ENCODE peak calls at places on chromosomes 16 and 17, in ten cellular contexts. K is GM12878, T is stomach, J is spleen, Y is HepG2, G is breast epithelium, I is transverse colon, P is prostate gland, E is HCT116, C is H1. R is an unnamed sample. For H3K9me3, the result is how much of the 10 kb centered on the place peaks cover.

GRCh38 chr17:1107777-1108559 is 71.8 kb downstream of the ABR start:
- DNase-seq in P (no peak), C (no peak), I (peak), Y (no peak), E (no peak), J (peak), K (no peak), G (no peak), T (no peak), R (no peak)

GRCh38 chr16:47065766-47066688 is 77.7 kb downstream of the NETO2 start:
- DNase-seq in K (no peak), T (no peak), P (no peak), C (no peak), Y (no peak), G (no peak), J (peak), E (no peak), I (no peak), R (no peak)

GRCh38 chr16:85752511-85753420 is 1.9 kb upstream of the C16orf74 start:
- DNase-seq in G (peak), I (peak), P (peak), J (no peak), C (no peak), T (peak), Y (peak), E (no peak), K (no peak), R (no peak)

GRCh38 chr17:74270333-74270732 is 3.7 kb upstream of the DNAI2 start:
- DNase-seq in C (no peak), Y (no peak), T (no peak), J (no peak), K (no peak), G (no peak), P (no peak), I (no peak), E (no peak), R (no peak)

GRCh38 chr16:67663877-67664222 is 2.7 kb downstream of the ENKD1 start:
- DNase-seq in P (no peak), Y (no peak), T (no peak), E (no peak), G (no peak), C (no peak), J (no peak), I (no peak), K (no peak), R (no peak)

GRCh38 chr16:19704321-19705130 is 13.5 kb downstream of the KNOP1 start:
- DNase-seq in Y (no peak), T (no peak), J (peak), P (no peak), K (no peak), I (no peak), G (no peak), C (no peak), E (no peak), R (peak)

GRCh38 chr17:50290074-50290702 is 15.9 kb downstream of the TMEM92 start:
- DNase-seq in T (peak), I (peak), P (peak), K (no peak), J (no peak), E (peak), Y (no peak), G (peak), C (no peak), R (peak)

GRCh38 chr17:46930083-46930482 is 7.1 kb downstream of the GOSR2 start:
- DNase-seq in P (no peak), E (no peak), C (no peak), Y (no peak), I (no peak), T (no peak), J (no peak), G (no peak), K (no peak), R (no peak)

GRCh38 chr17:82003411-82004381 is 19.0 kb downstream of the CENPX start:
- DNase-seq in K (no peak), C (no peak), G (peak), Y (peak), P (no peak), E (peak), J (no peak), I (peak), T (no peak), R (peak)

GRCh38 chr17:5181509-5182305 is 10.0 kb downstream of the ZNF594 start:
- DNase-seq in K (no peak), G (no peak), I (no peak), E (no peak), T (no peak), C (no peak), Y (no peak), J (no peak), P (no peak), R (no peak)
- H3K9me3 ChIP-seq in K (half or more), G (half or more), I (half or more), E (half or more), T (half or more), C (half or more), Y (under half), J (half or more), P (under half), R (half or more)

DNA sequence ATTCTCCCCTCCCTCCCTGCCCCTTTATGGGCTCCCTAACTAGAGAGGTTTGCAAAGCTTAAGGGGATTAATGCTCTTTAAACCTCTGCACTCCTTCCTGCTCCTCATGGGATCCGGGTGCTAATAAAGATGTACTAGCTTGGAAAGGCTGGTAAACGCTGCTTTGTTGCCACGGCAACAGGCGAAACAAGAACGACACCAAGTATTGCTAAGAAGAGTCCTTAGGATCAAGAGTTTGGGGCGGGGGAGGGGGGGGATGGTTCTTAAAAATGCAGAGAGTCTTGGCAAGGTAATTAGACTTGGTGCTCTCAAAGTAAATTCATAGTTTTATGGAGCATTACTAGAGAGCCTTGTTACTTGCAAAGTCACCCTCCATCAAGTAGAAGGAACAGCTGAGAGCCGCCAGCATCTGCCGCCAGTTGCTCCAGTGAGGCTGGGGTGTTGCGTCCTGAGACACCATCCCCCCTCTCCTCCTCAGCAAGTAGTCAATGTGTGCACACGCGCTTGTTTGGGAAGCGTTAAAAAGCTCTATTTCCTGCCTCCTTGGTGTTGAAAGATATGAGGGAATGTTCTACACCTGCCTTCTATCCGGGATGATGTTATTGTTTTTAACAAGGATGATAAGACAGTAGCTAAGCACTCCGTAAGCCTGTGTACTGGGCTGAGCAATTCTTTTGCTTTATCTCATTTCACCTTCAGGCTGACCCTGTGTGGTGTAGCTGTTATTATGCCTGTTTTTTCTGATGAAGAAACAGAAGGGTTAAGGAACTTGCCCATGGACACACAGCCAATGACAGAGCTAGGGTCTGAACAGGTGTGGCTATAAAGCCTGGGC is 190.9 kb downstream of the CCDC182 start:
- DNase-seq in C (no peak), E (no peak), I (peak), P (no peak), T (no peak), J (no peak), K (no peak), G (no peak), Y (no peak), R (no peak)
- TF ChIP-seq POLR2AphosphoS5 in C (no peak), E (no peak), I (no peak), P (no peak), T (no peak), J (no peak), K (no peak), G (no peak), Y (no peak), R (no peak)

GRCh38 chr16:30528799-30529457 is 2.6 kb upstream of the ZNF768 start:
- DNase-seq in I (no peak), K (no peak), E (no peak), J (no peak), G (no peak), Y (no peak), C (no peak), P (no peak), T (no peak), R (no peak)
- H3K27ac ChIP-seq in I (no peak), K (no peak), E (no peak), J (no peak), G (peak), Y (peak), C (no peak), P (peak), T (peak), R (peak)

GRCh38 chr16:57146735-57147134 is 39.1 kb downstream of the PSME3IP1 start:
- DNase-seq in T (no peak), G (no peak), I (no peak), P (no peak), C (no peak), J (peak), Y (peak), K (no peak), E (no peak), R (no peak)

GRCh38 chr16:57143125-57143965 is 42.5 kb downstream of the PSME3IP1 start:
- DNase-seq in C (no peak), E (no peak), K (no peak), T (no peak), J (no peak), P (no peak), G (no peak), I (peak), Y (no peak), R (peak)

GRCh38 chr16:57145964-57146647 is 39.7 kb downstream of the PSME3IP1 start:
- DNase-seq in T (no peak), C (no peak), P (no peak), I (no peak), J (peak), K (no peak), G (no peak), E (no peak), Y (no peak), R (peak)

GRCh38 chr16:57144027-57144426 is 41.8 kb downstream of the PSME3IP1 start:
- DNase-seq in Y (no peak), G (no peak), K (no peak), E (no peak), J (no peak), C (no peak), I (no peak), P (no peak), T (no peak), R (no peak)

GRCh38 chr16:57145046-57145963 is 40.5 kb downstream of the PSME3IP1 start:
- DNase-seq in P (no peak), J (peak), C (no peak), T (no peak), K (no peak), G (no peak), Y (no peak), I (no peak), E (no peak), R (peak)
- H3K9me3 ChIP-seq in P (under half), J (under half), C (under half), T (under half), K (under half), G (under half), Y (under half), I (under half), E (under half), R (under half)

GRCh38 chr17:8122391-8122922 is 1.4 kb downstream of the HES7 start:
- DNase-seq in Y (no peak), E (no peak), T (no peak), C (no peak), I (no peak), J (no peak), K (no peak), P (no peak), G (no peak), R (no peak)

GRCh38 chr17:8124350-8125195 is 667 bp upstream of the HES7 start:
- DNase-seq in E (no peak), Y (no peak), K (no peak), T (no peak), P (no peak), J (no peak), I (no peak), G (no peak), C (no peak), R (no peak)

GRCh38 chr17:8122923-8123694 is 797 bp downstream of the HES7 start:
- DNase-seq in Y (no peak), J (no peak), C (no peak), T (no peak), G (no peak), P (no peak), K (no peak), E (no peak), I (no peak), R (peak)

GRCh38 chr17:8125196-8125946 is 1.5 kb upstream of the HES7 start:
- DNase-seq in K (peak), P (peak), C (no peak), I (peak), E (peak), T (peak), Y (peak), G (peak), J (peak), R (peak)

DNA sequence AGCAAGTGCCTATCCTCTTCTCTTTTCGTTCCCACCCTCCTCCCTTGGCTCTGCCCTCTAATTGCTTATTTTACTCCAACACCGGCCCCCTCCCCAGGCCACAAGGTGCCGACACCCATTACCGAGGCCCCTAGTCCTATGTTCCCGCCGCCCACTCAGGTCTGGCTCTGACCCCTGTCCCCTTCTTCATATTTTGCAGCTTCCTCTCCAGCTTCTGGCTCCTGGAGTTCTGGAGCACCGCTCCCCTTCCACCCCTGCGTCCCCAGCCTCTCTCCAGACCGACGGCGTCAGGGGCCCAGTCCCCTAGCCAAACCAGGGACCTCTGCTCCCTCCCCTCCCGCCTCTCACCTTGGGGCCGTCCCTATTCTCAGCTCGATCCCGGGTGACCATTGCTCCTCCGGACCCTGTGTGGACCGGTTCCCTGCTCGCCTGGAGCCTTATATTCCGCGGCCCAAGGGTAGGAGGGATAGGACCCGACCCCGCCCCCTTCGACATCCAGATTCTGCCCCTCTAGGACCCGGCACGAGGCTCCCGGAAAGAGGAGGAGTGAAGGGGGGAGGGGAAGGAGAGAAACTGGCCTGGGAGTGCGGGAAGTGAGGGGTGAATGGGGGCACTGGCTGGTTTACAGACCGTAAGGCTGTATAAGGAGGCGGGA is at the start of gene HES7:
- DNase-seq in I (no peak), G (no peak), Y (no peak), J (no peak), P (no peak), C (no peak), E (no peak), T (no peak), K (no peak), R (no peak)
- TF ChIP-seq POLR2AphosphoS5 in I (no peak), G (no peak), Y (no peak), J (no peak), P (no peak), C (no peak), E (no peak), T (no peak), K (no peak), R (no peak)

GRCh38 chr17:68790481-68790880 is 164.7 kb downstream of the ABCA8 start:
- DNase-seq in C (no peak), I (no peak), Y (no peak), K (no peak), G (no peak), T (no peak), E (no peak), P (no peak), J (no peak), R (no peak)

GRCh38 chr17:68792873-68793272 is 162.3 kb downstream of the ABCA8 start:
- DNase-seq in I (no peak), G (no peak), C (no peak), T (no peak), E (no peak), Y (no peak), J (no peak), K (no peak), P (no peak), R (no peak)

GRCh38 chr17:68790931-68791330 is 164.3 kb downstream of the ABCA8 start:
- DNase-seq in Y (no peak), P (no peak), J (no peak), K (no peak), G (no peak), I (no peak), C (no peak), E (no peak), T (no peak), R (no peak)

GRCh38 chr17:68792042-68792685 is 163.0 kb downstream of the ABCA8 start:
- DNase-seq in E (no peak), K (no peak), Y (no peak), P (no peak), T (no peak), C (no peak), I (no peak), G (no peak), J (no peak), R (no peak)

DNA sequence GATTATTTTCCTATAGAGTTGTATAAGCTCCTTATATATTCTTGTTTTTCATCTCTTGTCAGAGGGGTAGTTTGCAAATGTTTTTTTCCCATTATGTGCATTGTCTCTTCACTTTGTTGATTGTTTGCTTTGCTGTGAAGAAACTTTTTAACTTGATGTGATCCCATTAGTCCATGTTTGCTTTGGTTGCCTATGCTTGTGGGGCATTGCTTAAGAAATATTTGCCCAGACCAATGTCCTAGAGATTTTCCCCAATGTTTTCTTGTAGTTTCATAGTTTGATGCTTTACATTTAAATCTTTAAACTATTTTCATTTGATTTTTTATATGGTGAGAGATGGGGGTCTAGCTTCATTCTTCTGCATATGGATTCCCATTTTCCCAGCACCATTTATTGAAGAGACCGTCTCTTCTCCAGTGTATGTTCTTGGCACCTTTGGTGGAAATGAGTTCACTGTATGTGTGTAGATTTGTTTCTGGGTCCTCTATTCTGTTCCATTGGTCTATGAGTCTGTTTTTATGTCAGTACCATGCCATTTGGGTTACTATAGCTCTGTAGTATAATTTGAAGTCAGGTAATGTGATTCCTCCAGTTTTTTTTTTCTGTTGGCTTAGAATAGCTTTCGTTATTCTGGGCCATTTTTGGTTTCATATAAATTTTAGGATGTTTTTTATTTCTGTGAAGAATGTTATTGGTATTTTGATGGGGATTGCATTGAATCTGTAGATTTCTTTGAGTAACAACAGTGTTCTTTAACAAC is 165.8 kb downstream of the ABCA8 start:
- DNase-seq in K (no peak), E (no peak), T (no peak), C (no peak), Y (peak), P (no peak), I (no peak), J (no peak), G (no peak), R (no peak)
- H3K27ac ChIP-seq in K (no peak), E (no peak), T (no peak), C (no peak), Y (peak), P (no peak), I (no peak), J (peak), G (no peak), R (no peak)

GRCh38 chr16:35207059-35207999 is 1747.9 kb downstream of the TP53TG3F start:
- DNase-seq in Y (no peak), P (no peak), C (no peak), G (no peak), K (no peak), J (peak), E (no peak), T (no peak), I (no peak), R (no peak)
- H3K9me3 ChIP-seq in Y (half or more), P (under half), C (half or more), G (under half), K (under half), J (under half), E (under half), T (under half), I (under half), R (under half)

GRCh38 chr17:39513256-39513655 is 52.0 kb downstream of the CDK12 start:
- DNase-seq in C (no peak), E (no peak), G (no peak), T (no peak), P (no peak), Y (no peak), J (no peak), I (no peak), K (no peak), R (no peak)

GRCh38 chr17:39517224-39517623 is 55.9 kb downstream of the CDK12 start:
- DNase-seq in C (no peak), P (no peak), J (no peak), I (no peak), G (no peak), Y (no peak), T (no peak), E (no peak), K (no peak), R (no peak)

GRCh38 chr17:39508987-39509386 is 47.7 kb downstream of the CDK12 start:
- DNase-seq in Y (no peak), I (no peak), T (no peak), P (no peak), K (no peak), E (no peak), G (no peak), C (no peak), J (no peak), R (no peak)

DNA sequence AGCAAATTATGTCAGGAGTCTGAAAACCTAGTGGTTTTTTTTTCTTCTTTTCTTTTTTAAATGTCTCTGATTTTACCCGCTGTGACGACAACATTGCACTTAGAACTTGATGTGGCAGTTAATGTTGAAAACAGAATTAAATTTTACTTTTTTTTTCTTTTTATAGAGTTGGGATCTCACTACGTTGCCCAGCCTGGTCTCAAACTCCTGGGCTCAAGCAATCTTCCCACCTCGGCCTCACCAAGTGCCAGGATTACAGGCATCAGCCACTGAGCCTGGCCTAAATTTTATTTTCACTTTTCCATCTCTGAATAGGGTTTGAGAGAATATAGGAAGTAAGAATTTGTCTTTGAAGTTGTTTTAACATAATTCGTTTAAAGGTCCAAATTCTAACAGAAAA is 52.6 kb downstream of the CDK12 start:
- DNase-seq in T (no peak), Y (no peak), E (no peak), K (no peak), I (no peak), J (no peak), G (no peak), P (no peak), C (no peak), R (no peak)
- TF ChIP-seq POLR2AphosphoS5 in T (no peak), Y (no peak), E (no peak), K (no peak), I (no peak), J (no peak), G (no peak), P (no peak), C (no peak), R (no peak)